ENCODE peak calls at places on chromosomes 3 and 15, in four cellular contexts. One of them, this sample, is unnamed.

GRCh38 chr3:107218864-107219269 is 158.4 kb upstream of the CCDC54 start:
- DNase-seq in A549: no peak
- DNase-seq in WERI-Rb-1: no peak
- DNase-seq in psoas muscle: no peak
- DNase-seq in this sample: no peak

GRCh38 chr3:159448902-159449301 is 539.7 kb upstream of the IL12A start:
- DNase-seq in A549: no peak
- DNase-seq in WERI-Rb-1: no peak
- DNase-seq in psoas muscle: no peak
- DNase-seq in this sample: no peak

GRCh38 chr3:158489181-158489580 is 81.8 kb upstream of the MLF1 start:
- DNase-seq in A549: no peak
- DNase-seq in WERI-Rb-1: peak
- DNase-seq in psoas muscle: no peak
- DNase-seq in this sample: no peak

GRCh38 chr3:139173372-139174108 is 128.8 kb upstream of the PRR23C start:
- DNase-seq in A549: no peak
- DNase-seq in WERI-Rb-1: no peak
- DNase-seq in psoas muscle: no peak
- DNase-seq in this sample: peak

GRCh38 chr15:66008920-66009572 is 139.8 kb downstream of the RAB11A start:
- DNase-seq in A549: peak
- DNase-seq in WERI-Rb-1: no peak
- DNase-seq in psoas muscle: no peak
- DNase-seq in this sample: peak

GRCh38 chr3:124818398-124819150 is 68.6 kb downstream of the ITGB5 start:
- DNase-seq in A549: no peak
- DNase-seq in WERI-Rb-1: no peak
- DNase-seq in psoas muscle: no peak
- DNase-seq in this sample: peak

GRCh38 chr15:85443593-85444328 is 63.4 kb downstream of the AKAP13 start:
- DNase-seq in A549: peak
- DNase-seq in WERI-Rb-1: no peak
- DNase-seq in psoas muscle: no peak
- DNase-seq in this sample: no peak

GRCh38 chr3:65406470-65406869 is 632.2 kb downstream of the MAGI1 start:
- DNase-seq in A549: no peak
- DNase-seq in WERI-Rb-1: no peak
- DNase-seq in psoas muscle: no peak
- DNase-seq in this sample: peak

GRCh38 chr3:86792316-86792715 is 198.6 kb downstream of the VGLL3 start:
- DNase-seq in A549: no peak
- DNase-seq in WERI-Rb-1: no peak
- DNase-seq in psoas muscle: no peak
- DNase-seq in this sample: no peak

GRCh38 chr15:93829115-93829849 is 402.1 kb upstream of the MCTP2 start:
- DNase-seq in A549: no peak
- DNase-seq in WERI-Rb-1: no peak
- DNase-seq in psoas muscle: no peak
- DNase-seq in this sample: no peak

GRCh38 chr3:46928297-46928696 is 48.2 kb downstream of the CCDC12 start:
- DNase-seq in A549: no peak
- DNase-seq in WERI-Rb-1: no peak
- DNase-seq in psoas muscle: no peak
- DNase-seq in this sample: no peak

GRCh38 chr3:145248928-145249327 is 912.1 kb downstream of the PLOD2 start:
- DNase-seq in A549: no peak
- DNase-seq in WERI-Rb-1: no peak
- DNase-seq in psoas muscle: no peak
- DNase-seq in this sample: no peak

GRCh38 chr3:188331166-188331565 is 177.2 kb downstream of the LPP start:
- DNase-seq in A549: no peak
- DNase-seq in WERI-Rb-1: no peak
- DNase-seq in psoas muscle: no peak
- DNase-seq in this sample: no peak

GRCh38 chr3:16545413-16546185 is 32.1 kb upstream of the RFTN1 start:
- DNase-seq in A549: no peak
- DNase-seq in WERI-Rb-1: no peak
- DNase-seq in psoas muscle: no peak
- DNase-seq in this sample: no peak

GRCh38 chr15:92666780-92667179 is 11.2 kb upstream of the FAM174B start:
- DNase-seq in A549: peak
- DNase-seq in WERI-Rb-1: no peak
- DNase-seq in psoas muscle: peak
- DNase-seq in this sample: no peak

GRCh38 chr3:14989943-14990753 is 42.8 kb downstream of the NR2C2 start:
- DNase-seq in A549: no peak
- DNase-seq in WERI-Rb-1: no peak
- DNase-seq in psoas muscle: no peak
- DNase-seq in this sample: no peak

GRCh38 chr15:70863450-70864218 is 9.7 kb upstream of the LARP6 start:
- DNase-seq in A549: peak
- DNase-seq in WERI-Rb-1: no peak
- DNase-seq in psoas muscle: no peak
- DNase-seq in this sample: peak

GRCh38 chr15:100200287-100200772 is 141.4 kb downstream of the ADAMTS17 start:
- DNase-seq in A549: no peak
- DNase-seq in WERI-Rb-1: no peak
- DNase-seq in psoas muscle: no peak
- DNase-seq in this sample: no peak

GRCh38 chr3:68876112-68876713 is 56.1 kb downstream of the TAFA4 start:
- DNase-seq in A549: peak
- DNase-seq in WERI-Rb-1: peak
- DNase-seq in psoas muscle: no peak
- DNase-seq in this sample: peak

GRCh38 chr3:50340404-50341329 is at the start of gene RASSF1:
- DNase-seq in A549: no peak
- DNase-seq in WERI-Rb-1: no peak
- DNase-seq in psoas muscle: peak
- DNase-seq in this sample: peak

GRCh38 chr3:8732413-8732812 is 1.2 kb upstream of the CAV3 start:
- DNase-seq in A549: no peak
- DNase-seq in WERI-Rb-1: no peak
- DNase-seq in psoas muscle: no peak
- DNase-seq in this sample: no peak

GRCh38 chr3:154919226-154919625 is 160.9 kb upstream of the MME start:
- DNase-seq in A549: no peak
- DNase-seq in WERI-Rb-1: no peak
- DNase-seq in psoas muscle: no peak
- DNase-seq in this sample: no peak

GRCh38 chr3:120568624-120569023 is 27.5 kb upstream of the NDUFB4 start:
- DNase-seq in A549: no peak
- DNase-seq in WERI-Rb-1: no peak
- DNase-seq in psoas muscle: no peak
- DNase-seq in this sample: no peak

GRCh38 chr3:57756528-57757401 is 656 bp downstream of the SLMAP start:
- DNase-seq in A549: peak
- DNase-seq in WERI-Rb-1: peak
- DNase-seq in psoas muscle: peak
- DNase-seq in this sample: peak

GRCh38 chr3:170049146-170050000 is 11.6 kb downstream of the GPR160 start:
- DNase-seq in A549: no peak
- DNase-seq in WERI-Rb-1: no peak
- DNase-seq in psoas muscle: peak
- DNase-seq in this sample: peak

GRCh38 chr3:124965413-124965812 is 30.9 kb upstream of the MUC13 start:
- DNase-seq in A549: no peak
- DNase-seq in WERI-Rb-1: no peak
- DNase-seq in psoas muscle: no peak
- DNase-seq in this sample: no peak

GRCh38 chr15:78739996-78740903 is 71.0 kb downstream of the ADAMTS7 start:
- DNase-seq in A549: no peak
- DNase-seq in WERI-Rb-1: peak
- DNase-seq in psoas muscle: peak
- DNase-seq in this sample: peak

DNA sequence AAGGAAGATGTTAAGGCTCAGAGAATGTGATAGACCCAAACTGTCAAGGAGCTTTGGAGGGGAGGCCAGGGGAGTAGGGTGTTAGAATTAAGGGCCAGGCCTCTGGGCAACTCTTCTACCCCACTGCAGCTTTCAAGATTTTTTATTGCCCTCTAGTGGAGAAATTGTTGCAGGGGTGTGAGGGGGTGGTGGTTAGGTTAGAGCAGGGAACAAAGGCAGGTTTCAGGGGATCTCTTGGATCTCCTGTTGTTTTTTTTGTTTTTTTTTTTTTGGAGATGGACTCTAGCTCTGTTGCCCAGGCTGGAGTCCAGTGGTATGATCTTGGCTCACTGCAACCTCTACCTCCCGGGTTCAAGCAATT is 1.4 kb upstream of the SEC13 start:
- DNase-seq in A549: peak
- DNase-seq in WERI-Rb-1: no peak
- DNase-seq in psoas muscle: no peak
- DNase-seq in this sample: no peak
- TF ChIP-seq CTCF in A549: no peak
- TF ChIP-seq CTCF in WERI-Rb-1: peak
- TF ChIP-seq CTCF in psoas muscle: peak
- TF ChIP-seq CTCF in this sample: peak

GRCh38 chr3:13245579-13245978 is 172.3 kb upstream of the IQSEC1 start:
- DNase-seq in A549: no peak
- DNase-seq in WERI-Rb-1: no peak
- DNase-seq in psoas muscle: no peak
- DNase-seq in this sample: no peak
- H3K4me3 ChIP-seq in A549: no peak
- H3K4me3 ChIP-seq in WERI-Rb-1: no peak
- H3K4me3 ChIP-seq in psoas muscle: no peak
- H3K4me3 ChIP-seq in this sample: no peak

DNA sequence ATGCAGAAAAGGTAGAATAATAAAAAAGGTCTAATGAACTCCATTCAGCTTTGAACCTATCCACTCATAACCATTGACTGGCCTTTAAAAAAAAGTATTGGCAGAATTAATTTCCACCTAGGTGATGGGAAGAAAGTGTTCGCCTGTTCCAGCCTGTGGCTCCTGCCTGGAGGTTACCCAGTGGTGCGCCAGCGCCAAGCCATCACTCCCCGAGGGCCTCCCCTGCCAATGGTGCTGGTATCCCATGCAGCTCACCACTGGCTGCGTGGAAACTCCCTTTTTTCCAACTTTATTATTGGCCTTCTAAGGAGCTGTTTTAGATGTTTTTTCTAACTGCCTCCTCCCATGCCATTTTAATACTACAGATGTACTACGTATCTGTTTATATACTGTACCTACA is 29.4 kb downstream of the NIPA2 start:
- DNase-seq in A549: no peak
- DNase-seq in WERI-Rb-1: no peak
- DNase-seq in psoas muscle: no peak
- DNase-seq in this sample: no peak
- TF ChIP-seq CTCF in A549: no peak
- TF ChIP-seq CTCF in WERI-Rb-1: no peak
- TF ChIP-seq CTCF in psoas muscle: no peak
- TF ChIP-seq CTCF in this sample: no peak

GRCh38 chr3:32366638-32367368 is 24.9 kb upstream of the CMTM7 start:
- DNase-seq in A549: no peak
- DNase-seq in WERI-Rb-1: no peak
- DNase-seq in psoas muscle: no peak
- DNase-seq in this sample: peak
- H3K4me3 ChIP-seq in A549: no peak
- H3K4me3 ChIP-seq in WERI-Rb-1: no peak
- H3K4me3 ChIP-seq in psoas muscle: no peak
- H3K4me3 ChIP-seq in this sample: no peak

GRCh38 chr15:73564255-73564654 is 68.9 kb downstream of the NPTN start:
- DNase-seq in A549: no peak
- DNase-seq in WERI-Rb-1: peak
- DNase-seq in psoas muscle: no peak
- DNase-seq in this sample: peak
- TF ChIP-seq CTCF in A549: no peak
- TF ChIP-seq CTCF in WERI-Rb-1: peak
- TF ChIP-seq CTCF in psoas muscle: no peak
- TF ChIP-seq CTCF in this sample: peak

DNA sequence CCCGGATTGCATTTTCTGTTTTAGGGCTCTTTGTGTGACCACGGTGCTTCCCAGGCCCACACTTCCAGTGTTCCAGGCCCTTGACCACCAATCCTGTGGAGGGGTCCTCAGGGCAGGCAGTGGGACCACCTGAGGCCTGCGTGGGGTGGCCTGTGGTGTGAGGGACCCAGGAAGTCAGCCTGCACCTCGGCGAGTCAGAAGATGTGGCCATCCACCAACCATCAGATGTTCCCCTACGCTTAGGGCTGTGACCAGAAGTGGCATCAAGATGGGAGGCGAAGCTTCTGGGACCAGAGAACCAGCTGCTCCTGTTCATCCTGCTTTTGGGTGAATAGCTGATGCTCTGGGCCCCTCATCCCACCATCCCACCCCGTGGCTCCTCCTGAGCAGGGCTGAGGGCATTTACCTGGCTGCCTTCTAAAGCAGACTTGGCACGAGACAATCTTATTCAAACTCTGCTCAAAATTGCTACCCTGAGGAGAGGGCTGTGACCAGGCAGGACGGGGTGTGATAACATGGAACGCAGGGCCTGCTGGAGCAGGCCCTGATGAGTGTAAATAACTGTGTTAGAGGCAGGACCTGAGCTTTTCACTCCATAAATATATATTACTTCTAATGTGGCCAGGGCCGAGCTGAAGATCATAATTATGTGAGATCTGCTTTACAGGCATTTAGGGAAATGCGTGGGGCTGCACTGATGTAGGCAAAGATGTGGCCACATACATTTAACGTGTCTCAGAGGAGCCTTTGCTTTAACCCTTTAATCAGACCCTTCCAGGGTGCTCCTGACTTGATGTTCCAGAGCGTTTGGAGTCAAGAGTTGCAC is 28.8 kb downstream of the SMAD3 start:
- DNase-seq in A549: no peak
- DNase-seq in WERI-Rb-1: no peak
- DNase-seq in psoas muscle: no peak
- DNase-seq in this sample: no peak
- H3K4me3 ChIP-seq in A549: no peak
- H3K4me3 ChIP-seq in WERI-Rb-1: no peak
- H3K4me3 ChIP-seq in psoas muscle: no peak
- H3K4me3 ChIP-seq in this sample: no peak

GRCh38 chr3:119463171-119464169 is at the start of gene TMEM39A:
- DNase-seq in A549: peak
- DNase-seq in WERI-Rb-1: peak
- DNase-seq in psoas muscle: peak
- DNase-seq in this sample: peak
- TF ChIP-seq CTCF in A549: no peak
- TF ChIP-seq CTCF in WERI-Rb-1: no peak
- TF ChIP-seq CTCF in psoas muscle: peak
- TF ChIP-seq CTCF in this sample: no peak

This sample was measured in foreskin fibroblast.